ENCODE peak calls at places on chromosomes 7 and 10, in ten cellular contexts. One of them, this sample, is unnamed.

GRCh38 chr7:118349604-118350003 is 125.1 kb downstream of the ANKRD7 start:
- DNase-seq in T-helper 2 cell: no peak
- DNase-seq in SHP77: no peak
- DNase-seq in lower lobe of right lung: no peak
- DNase-seq in kidney glomerular epithelial cell: no peak
- DNase-seq in naive thymus-derived CD4-positive, alpha-beta T cell: no peak
- DNase-seq in A172: no peak
- DNase-seq in mesendoderm: no peak
- DNase-seq in ovary: no peak
- DNase-seq in NCI-H1694 treated with DMSO at 0.1 percent for 48 hours: no peak
- DNase-seq in this sample: no peak

GRCh38 chr7:123580406-123581161 is 21.0 kb upstream of the ASB15 start:
- DNase-seq in NCI-H1694 treated with DMSO at 0.1 percent for 48 hours: peak
- DNase-seq in T-helper 2 cell: no peak
- DNase-seq in SHP77: peak
- DNase-seq in naive thymus-derived CD4-positive, alpha-beta T cell: no peak
- DNase-seq in A172: peak
- DNase-seq in lower lobe of right lung: no peak
- DNase-seq in ovary: no peak
- DNase-seq in kidney glomerular epithelial cell: peak
- DNase-seq in mesendoderm: peak
- DNase-seq in this sample: no peak

GRCh38 chr10:47423476-47423875 is 39.4 kb upstream of the ZNF488 start:
- DNase-seq in ovary: no peak
- DNase-seq in naive thymus-derived CD4-positive, alpha-beta T cell: no peak
- DNase-seq in A172: no peak
- DNase-seq in SHP77: no peak
- DNase-seq in mesendoderm: no peak
- DNase-seq in NCI-H1694 treated with DMSO at 0.1 percent for 48 hours: no peak
- DNase-seq in kidney glomerular epithelial cell: peak
- DNase-seq in lower lobe of right lung: no peak
- DNase-seq in T-helper 2 cell: no peak
- DNase-seq in this sample: no peak

GRCh38 chr10:123567984-123568745 is 98.0 kb upstream of the GPR26 start:
- DNase-seq in kidney glomerular epithelial cell: no peak
- DNase-seq in ovary: no peak
- DNase-seq in lower lobe of right lung: no peak
- DNase-seq in SHP77: no peak
- DNase-seq in NCI-H1694 treated with DMSO at 0.1 percent for 48 hours: no peak
- DNase-seq in naive thymus-derived CD4-positive, alpha-beta T cell: no peak
- DNase-seq in mesendoderm: no peak
- DNase-seq in A172: no peak
- DNase-seq in T-helper 2 cell: no peak
- DNase-seq in this sample: no peak

GRCh38 chr10:117186832-117187615 is 10.3 kb upstream of the KCNK18 start:
- DNase-seq in kidney glomerular epithelial cell: peak
- DNase-seq in naive thymus-derived CD4-positive, alpha-beta T cell: no peak
- DNase-seq in lower lobe of right lung: no peak
- DNase-seq in A172: peak
- DNase-seq in SHP77: no peak
- DNase-seq in T-helper 2 cell: no peak
- DNase-seq in NCI-H1694 treated with DMSO at 0.1 percent for 48 hours: no peak
- DNase-seq in ovary: no peak
- DNase-seq in mesendoderm: peak
- DNase-seq in this sample: no peak

GRCh38 chr10:132589681-132590080 is 52.1 kb downstream of the INPP5A start:
- DNase-seq in ovary: no peak
- DNase-seq in NCI-H1694 treated with DMSO at 0.1 percent for 48 hours: no peak
- DNase-seq in A172: no peak
- DNase-seq in naive thymus-derived CD4-positive, alpha-beta T cell: no peak
- DNase-seq in lower lobe of right lung: no peak
- DNase-seq in T-helper 2 cell: no peak
- DNase-seq in SHP77: no peak
- DNase-seq in mesendoderm: no peak
- DNase-seq in kidney glomerular epithelial cell: no peak
- DNase-seq in this sample: no peak

GRCh38 chr7:98395481-98395880 is 5.4 kb downstream of the BAIAP2L1 start:
- DNase-seq in T-helper 2 cell: no peak
- DNase-seq in A172: no peak
- DNase-seq in lower lobe of right lung: no peak
- DNase-seq in naive thymus-derived CD4-positive, alpha-beta T cell: no peak
- DNase-seq in ovary: no peak
- DNase-seq in NCI-H1694 treated with DMSO at 0.1 percent for 48 hours: no peak
- DNase-seq in mesendoderm: no peak
- DNase-seq in SHP77: no peak
- DNase-seq in kidney glomerular epithelial cell: no peak
- DNase-seq in this sample: no peak

GRCh38 chr7:100804681-100805431 is 22.5 kb downstream of the EPHB4 start:
- DNase-seq in lower lobe of right lung: no peak
- DNase-seq in A172: no peak
- DNase-seq in mesendoderm: no peak
- DNase-seq in SHP77: no peak
- DNase-seq in ovary: no peak
- DNase-seq in kidney glomerular epithelial cell: no peak
- DNase-seq in NCI-H1694 treated with DMSO at 0.1 percent for 48 hours: no peak
- DNase-seq in naive thymus-derived CD4-positive, alpha-beta T cell: no peak
- DNase-seq in T-helper 2 cell: no peak
- DNase-seq in this sample: no peak

GRCh38 chr7:140656548-140657515 is 15.9 kb upstream of the ADCK2 start:
- DNase-seq in kidney glomerular epithelial cell: peak
- DNase-seq in mesendoderm: no peak
- DNase-seq in naive thymus-derived CD4-positive, alpha-beta T cell: peak
- DNase-seq in ovary: peak
- DNase-seq in lower lobe of right lung: peak
- DNase-seq in NCI-H1694 treated with DMSO at 0.1 percent for 48 hours: no peak
- DNase-seq in T-helper 2 cell: no peak
- DNase-seq in A172: no peak
- DNase-seq in SHP77: no peak
- DNase-seq in this sample: no peak

GRCh38 chr7:50978633-50979215 is 196.0 kb upstream of the GRB10 start:
- DNase-seq in mesendoderm: peak
- DNase-seq in SHP77: peak
- DNase-seq in naive thymus-derived CD4-positive, alpha-beta T cell: no peak
- DNase-seq in kidney glomerular epithelial cell: no peak
- DNase-seq in lower lobe of right lung: no peak
- DNase-seq in NCI-H1694 treated with DMSO at 0.1 percent for 48 hours: peak
- DNase-seq in T-helper 2 cell: no peak
- DNase-seq in ovary: no peak
- DNase-seq in A172: peak
- DNase-seq in this sample: no peak

GRCh38 chr10:102342462-102342861 is 53.0 kb upstream of the NFKB2 start:
- DNase-seq in kidney glomerular epithelial cell: no peak
- DNase-seq in naive thymus-derived CD4-positive, alpha-beta T cell: no peak
- DNase-seq in SHP77: no peak
- DNase-seq in lower lobe of right lung: no peak
- DNase-seq in T-helper 2 cell: no peak
- DNase-seq in NCI-H1694 treated with DMSO at 0.1 percent for 48 hours: no peak
- DNase-seq in mesendoderm: peak
- DNase-seq in ovary: no peak
- DNase-seq in A172: peak
- DNase-seq in this sample: no peak

GRCh38 chr10:77603529-77603927 is 34.1 kb downstream of the KCNMA1 start:
- DNase-seq in kidney glomerular epithelial cell: no peak
- DNase-seq in mesendoderm: peak
- DNase-seq in SHP77: no peak
- DNase-seq in lower lobe of right lung: peak
- DNase-seq in naive thymus-derived CD4-positive, alpha-beta T cell: no peak
- DNase-seq in ovary: no peak
- DNase-seq in A172: peak
- DNase-seq in NCI-H1694 treated with DMSO at 0.1 percent for 48 hours: peak
- DNase-seq in T-helper 2 cell: no peak
- DNase-seq in this sample: no peak

GRCh38 chr7:121545418-121545817 is 149.3 kb upstream of the FAM3C start:
- DNase-seq in T-helper 2 cell: no peak
- DNase-seq in NCI-H1694 treated with DMSO at 0.1 percent for 48 hours: no peak
- DNase-seq in mesendoderm: no peak
- DNase-seq in SHP77: no peak
- DNase-seq in naive thymus-derived CD4-positive, alpha-beta T cell: no peak
- DNase-seq in A172: no peak
- DNase-seq in kidney glomerular epithelial cell: no peak
- DNase-seq in lower lobe of right lung: no peak
- DNase-seq in ovary: no peak
- DNase-seq in this sample: no peak

GRCh38 chr7:12685550-12685949 is 1.9 kb upstream of the ARL4A start:
- DNase-seq in T-helper 2 cell: peak
- DNase-seq in SHP77: peak
- DNase-seq in mesendoderm: peak
- DNase-seq in naive thymus-derived CD4-positive, alpha-beta T cell: peak
- DNase-seq in ovary: no peak
- DNase-seq in A172: peak
- DNase-seq in NCI-H1694 treated with DMSO at 0.1 percent for 48 hours: no peak
- DNase-seq in lower lobe of right lung: no peak
- DNase-seq in kidney glomerular epithelial cell: peak
- DNase-seq in this sample: peak

GRCh38 chr10:53166325-53166724 is 393.7 kb upstream of the MBL2 start:
- DNase-seq in SHP77: no peak
- DNase-seq in T-helper 2 cell: no peak
- DNase-seq in NCI-H1694 treated with DMSO at 0.1 percent for 48 hours: no peak
- DNase-seq in lower lobe of right lung: no peak
- DNase-seq in mesendoderm: no peak
- DNase-seq in kidney glomerular epithelial cell: no peak
- DNase-seq in naive thymus-derived CD4-positive, alpha-beta T cell: no peak
- DNase-seq in A172: no peak
- DNase-seq in ovary: no peak
- DNase-seq in this sample: no peak

GRCh38 chr7:132654150-132654549 is 77.9 kb upstream of the PLXNA4 start:
- DNase-seq in naive thymus-derived CD4-positive, alpha-beta T cell: no peak
- DNase-seq in lower lobe of right lung: no peak
- DNase-seq in NCI-H1694 treated with DMSO at 0.1 percent for 48 hours: no peak
- DNase-seq in mesendoderm: peak
- DNase-seq in T-helper 2 cell: no peak
- DNase-seq in kidney glomerular epithelial cell: no peak
- DNase-seq in ovary: no peak
- DNase-seq in SHP77: no peak
- DNase-seq in A172: no peak
- DNase-seq in this sample: no peak

GRCh38 chr7:28510022-28510367 is 97.7 kb downstream of the CREB5 start:
- DNase-seq in SHP77: no peak
- DNase-seq in lower lobe of right lung: no peak
- DNase-seq in naive thymus-derived CD4-positive, alpha-beta T cell: no peak
- DNase-seq in mesendoderm: no peak
- DNase-seq in kidney glomerular epithelial cell: no peak
- DNase-seq in T-helper 2 cell: no peak
- DNase-seq in A172: no peak
- DNase-seq in ovary: no peak
- DNase-seq in NCI-H1694 treated with DMSO at 0.1 percent for 48 hours: no peak
- DNase-seq in this sample: no peak

GRCh38 chr10:11437391-11438241 is 173.8 kb downstream of the USP6NL start:
- DNase-seq in kidney glomerular epithelial cell: no peak
- DNase-seq in NCI-H1694 treated with DMSO at 0.1 percent for 48 hours: no peak
- DNase-seq in lower lobe of right lung: no peak
- DNase-seq in ovary: no peak
- DNase-seq in A172: no peak
- DNase-seq in T-helper 2 cell: no peak
- DNase-seq in naive thymus-derived CD4-positive, alpha-beta T cell: no peak
- DNase-seq in mesendoderm: peak
- DNase-seq in SHP77: no peak
- DNase-seq in this sample: no peak

GRCh38 chr7:18288322-18289037 is 207.1 kb upstream of the HDAC9 start:
- DNase-seq in mesendoderm: no peak
- DNase-seq in NCI-H1694 treated with DMSO at 0.1 percent for 48 hours: no peak
- DNase-seq in A172: no peak
- DNase-seq in T-helper 2 cell: no peak
- DNase-seq in ovary: no peak
- DNase-seq in naive thymus-derived CD4-positive, alpha-beta T cell: no peak
- DNase-seq in lower lobe of right lung: no peak
- DNase-seq in kidney glomerular epithelial cell: no peak
- DNase-seq in SHP77: no peak
- DNase-seq in this sample: no peak

This sample was measured in central memory CD4-positive, alpha-beta T cell.